ENCODE peak calls at places on chromosomes 3 and 15, in six cellular contexts. G is right lobe of liver, N is neural progenitor cell, V is stomach, D is fibroblast of pulmonary artery, R is HL-60. S is an unnamed sample.

GRCh38 chr3:37712918-37713819 is 148.5 kb upstream of the CTDSPL start:
- DNase-seq in G (no peak), N (peak), V (no peak), D (peak), R (no peak), S (no peak)

GRCh38 chr15:26620528-26620927 is 152.3 kb downstream of the GABRB3 start:
- DNase-seq in G (no peak), N (no peak), V (no peak), D (no peak), R (no peak), S (no peak)

GRCh38 chr3:126763035-126763434 is 59.0 kb downstream of the CHCHD6 start:
- DNase-seq in G (no peak), N (no peak), V (no peak), D (no peak), R (no peak), S (no peak)

GRCh38 chr15:71411538-71412482 is 296.5 kb downstream of the THSD4 start:
- DNase-seq in G (no peak), N (no peak), V (peak), D (peak), R (no peak), S (no peak)

GRCh38 chr3:179196098-179196497 is 47.9 kb downstream of the PIK3CA start:
- DNase-seq in G (no peak), N (no peak), V (no peak), D (peak), R (no peak), S (no peak)

GRCh38 chr15:85603160-85603559 is 191.6 kb downstream of the KLHL25 start:
- DNase-seq in G (no peak), N (no peak), V (no peak), D (no peak), R (no peak), S (no peak)

GRCh38 chr3:194201953-194202666 is 66.2 kb downstream of the HES1 start:
- DNase-seq in G (no peak), N (no peak), V (no peak), D (no peak), R (no peak), S (no peak)

GRCh38 chr3:196608693-196609092 is 30.8 kb upstream of the NRROS start:
- DNase-seq in G (no peak), N (no peak), V (no peak), D (no peak), R (no peak), S (no peak)

GRCh38 chr3:71779674-71780377 is 5.1 kb downstream of the PROK2 start:
- DNase-seq in G (no peak), N (no peak), V (no peak), D (peak), R (peak), S (no peak)

GRCh38 chr3:17645074-17645698 is 97.2 kb downstream of the TBC1D5 start:
- DNase-seq in G (no peak), N (peak), V (no peak), D (peak), R (peak), S (no peak)

GRCh38 chr15:43168192-43169107 is 16.8 kb upstream of the CCNDBP1 start:
- DNase-seq in G (no peak), N (no peak), V (peak), D (peak), R (no peak), S (no peak)

GRCh38 chr3:98730338-98730737 is 32.8 kb upstream of the ST3GAL6 start:
- DNase-seq in G (no peak), N (no peak), V (no peak), D (peak), R (no peak), S (no peak)

GRCh38 chr3:182740710-182741109 is 52.6 kb upstream of the ATP11B start:
- DNase-seq in G (no peak), N (no peak), V (peak), D (no peak), R (no peak), S (no peak)

GRCh38 chr3:128301186-128302023 is 148.1 kb downstream of the EEFSEC start:
- DNase-seq in G (no peak), N (no peak), V (peak), D (no peak), R (no peak), S (no peak)

GRCh38 chr3:143070977-143071551 is 48.5 kb upstream of the CHST2 start:
- DNase-seq in G (no peak), N (no peak), V (no peak), D (peak), R (no peak), S (no peak)

GRCh38 chr3:187708696-187709095 is 6.3 kb upstream of the RTP2 start:
- DNase-seq in G (no peak), N (no peak), V (no peak), D (no peak), R (no peak), S (no peak)

GRCh38 chr3:190596341-190597285 is 82.7 kb downstream of the IL1RAP start:
- DNase-seq in G (no peak), N (peak), V (no peak), D (no peak), R (no peak), S (no peak)

GRCh38 chr3:65144791-65145355 is 457.1 kb upstream of the ADAMTS9 start:
- DNase-seq in G (no peak), N (no peak), V (no peak), D (no peak), R (no peak), S (no peak)

GRCh38 chr15:24919446-24919845 is 35.3 kb upstream of the SNRPN start:
- DNase-seq in G (no peak), N (no peak), V (no peak), D (no peak), R (no peak), S (no peak)

GRCh38 chr15:96330450-96331140 is at the start of gene NR2F2:
- DNase-seq in G (peak), N (peak), V (peak), D (peak), R (peak), S (peak)

GRCh38 chr3:72187131-72187530 is 402.2 kb upstream of the PROK2 start:
- DNase-seq in G (no peak), N (peak), V (no peak), D (no peak), R (peak), S (no peak)

GRCh38 chr3:16187213-16187790 is 12.8 kb downstream of the GALNT15 start:
- DNase-seq in G (no peak), N (no peak), V (no peak), D (no peak), R (no peak), S (no peak)

GRCh38 chr15:38864827-38865604 is 300.4 kb upstream of the RASGRP1 start:
- DNase-seq in G (no peak), N (no peak), V (no peak), D (peak), R (no peak), S (no peak)
- TF ChIP-seq CTCF in G (no peak), N (no peak), V (no peak), D (peak), R (no peak), S (no peak)

GRCh38 chr15:77713281-77713680 is 80.6 kb upstream of the LINGO1 start:
- DNase-seq in G (no peak), N (no peak), V (no peak), D (no peak), R (no peak), S (no peak)

GRCh38 chr15:77710171-77710570 is 77.5 kb upstream of the LINGO1 start:
- DNase-seq in G (no peak), N (peak), V (no peak), D (no peak), R (no peak), S (no peak)

GRCh38 chr15:77712438-77712837 is 79.7 kb upstream of the LINGO1 start:
- DNase-seq in G (no peak), N (no peak), V (no peak), D (no peak), R (no peak), S (no peak)

GRCh38 chr15:77709135-77709886 is 76.6 kb upstream of the LINGO1 start:
- DNase-seq in G (no peak), N (peak), V (no peak), D (peak), R (no peak), S (no peak)

DNA sequence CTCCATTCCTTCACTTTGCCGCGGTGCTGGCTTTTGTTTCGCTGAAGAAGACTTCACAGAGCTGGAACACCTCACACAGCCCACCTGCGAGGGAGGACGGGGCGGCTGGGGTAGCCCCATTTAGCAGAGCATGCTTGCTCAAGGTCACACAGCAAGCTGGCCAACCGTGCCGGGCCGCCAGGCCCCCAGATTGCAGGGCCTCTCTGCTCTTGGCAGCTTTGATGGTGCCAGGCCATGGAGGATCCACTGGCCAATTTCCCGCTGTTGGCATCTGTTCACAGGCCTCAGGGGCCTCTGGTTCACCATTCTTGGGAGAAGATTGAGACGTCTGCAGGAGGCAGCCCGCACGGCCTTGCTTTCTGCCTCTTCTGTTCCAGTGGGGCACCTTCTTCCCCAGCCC is 77.9 kb upstream of the LINGO1 start:
- DNase-seq in G (no peak), N (no peak), V (no peak), D (no peak), R (no peak), S (no peak)
- TF ChIP-seq CTCF in G (no peak), N (no peak), V (no peak), D (no peak), R (no peak), S (no peak)

DNA sequence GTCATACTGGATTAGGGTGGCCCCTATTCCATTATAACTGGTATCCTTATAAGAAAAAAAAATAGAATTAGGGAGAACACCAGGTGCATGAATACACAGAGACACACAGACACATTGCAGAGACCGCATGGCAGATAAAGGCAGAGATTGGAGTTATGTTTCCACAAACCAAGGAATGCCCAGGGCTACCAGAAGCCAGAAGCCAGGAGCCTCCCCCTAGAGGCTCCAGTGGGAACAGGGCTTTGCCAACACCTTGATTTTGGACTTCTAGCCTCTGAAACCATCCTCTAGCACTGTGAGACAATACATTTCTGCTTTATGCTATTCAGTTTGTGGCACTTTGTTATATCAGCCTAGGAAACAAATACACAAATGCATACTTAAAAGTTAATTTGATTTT is 10.4 kb downstream of the GOLM2 start:
- DNase-seq in G (no peak), N (peak), V (no peak), D (no peak), R (no peak), S (no peak)
- TF ChIP-seq CTCF in G (no peak), N (peak), V (no peak), D (peak), R (peak), S (no peak)

DNA sequence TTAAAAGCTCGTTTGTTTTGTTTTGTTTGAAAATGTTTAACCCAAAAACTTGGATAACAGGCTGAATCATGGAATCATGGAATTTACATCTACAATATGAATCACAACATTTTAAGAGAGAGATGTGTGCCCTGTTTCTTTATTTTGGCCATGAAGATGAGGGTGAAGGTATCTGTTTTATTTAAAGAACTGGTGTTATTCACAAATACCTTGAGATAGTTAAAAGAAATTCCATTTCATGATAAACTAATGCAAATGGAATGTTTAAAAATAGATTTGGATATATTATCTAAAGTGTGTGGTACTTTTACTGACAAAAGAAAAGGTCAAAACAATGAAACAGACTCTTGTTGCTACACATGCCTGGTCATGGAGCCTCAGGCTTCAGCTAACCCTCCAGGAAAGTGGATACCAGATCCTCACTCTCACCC is 486.0 kb upstream of the CFAP20DC start:
- DNase-seq in G (no peak), N (no peak), V (no peak), D (peak), R (no peak), S (no peak)
- TF ChIP-seq CTCF in G (no peak), N (no peak), V (no peak), D (no peak), R (no peak), S (no peak)

DNA sequence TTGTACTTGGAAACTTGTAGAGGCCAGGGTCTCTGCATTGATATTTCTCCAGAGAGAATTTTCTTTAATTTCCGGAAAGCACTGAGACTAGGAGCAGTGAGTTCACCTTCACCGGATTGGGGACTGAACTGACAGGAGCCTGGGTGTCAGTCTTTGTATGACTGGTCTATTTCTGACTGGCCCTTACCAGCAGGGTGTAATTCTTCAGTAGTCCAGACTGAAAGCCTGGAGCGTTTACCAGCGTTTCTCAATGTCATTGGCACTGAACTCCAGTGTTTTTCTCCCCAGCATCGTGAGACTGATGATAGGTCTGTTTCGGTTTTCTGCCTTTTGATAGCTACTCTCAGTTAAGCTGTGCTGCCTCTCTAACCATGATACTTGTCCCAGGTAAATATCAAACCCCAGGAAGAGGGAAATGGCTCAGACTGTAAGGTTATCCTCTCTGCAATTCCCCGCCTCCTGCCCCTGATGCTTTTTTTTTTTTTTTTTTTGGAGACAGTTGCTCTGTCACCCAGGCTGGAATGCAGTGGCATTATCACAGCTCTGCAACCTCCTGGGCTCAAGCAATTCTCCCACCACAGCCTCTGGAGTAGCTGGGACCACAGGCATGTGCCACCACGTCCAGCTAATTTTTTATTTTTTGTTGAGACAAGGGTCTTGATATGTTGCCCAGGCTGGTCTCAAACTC is 103.6 kb downstream of the CACNA2D3 start:
- DNase-seq in G (no peak), N (no peak), V (no peak), D (no peak), R (no peak), S (no peak)
- TF ChIP-seq CTCF in G (no peak), N (no peak), V (no peak), D (no peak), R (no peak), S (no peak)

DNA sequence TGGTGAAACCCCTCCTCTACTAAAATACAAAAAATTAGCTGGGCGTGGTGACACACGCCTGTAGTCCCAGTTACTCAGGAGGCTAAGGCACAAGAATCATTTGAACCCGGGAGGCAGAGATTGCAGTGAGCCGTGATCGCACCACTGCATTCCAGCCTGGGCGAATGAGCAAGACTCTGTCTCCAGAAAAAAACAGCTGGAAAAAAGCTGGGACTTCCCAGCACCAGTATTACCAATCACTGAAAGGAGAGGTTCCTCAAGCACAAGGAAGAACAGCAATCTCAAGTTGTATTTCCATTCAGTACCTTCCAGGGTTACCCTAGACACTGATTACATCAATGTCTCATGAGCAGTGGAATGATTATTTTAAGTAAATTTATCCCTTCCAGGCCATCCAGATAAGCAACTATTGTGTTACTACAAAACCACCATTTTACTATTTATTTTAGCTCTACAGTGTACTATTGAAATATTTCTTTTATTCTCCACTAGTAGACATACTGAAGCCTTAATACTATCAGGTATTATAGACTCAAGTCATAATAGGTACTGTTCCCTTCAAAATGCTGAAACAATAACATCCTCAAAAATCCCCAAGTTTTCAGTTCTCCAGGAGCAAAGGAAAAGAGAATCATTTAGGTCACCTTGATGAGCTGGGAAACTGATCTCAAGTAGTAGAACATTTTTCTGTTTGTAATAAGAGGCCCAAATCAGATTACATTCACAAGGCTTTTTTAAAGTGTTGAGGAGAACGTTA is 54.8 kb upstream of the VGLL4 start:
- DNase-seq in G (no peak), N (no peak), V (no peak), D (peak), R (no peak), S (no peak)
- TF ChIP-seq CTCF in G (no peak), N (no peak), V (no peak), D (no peak), R (no peak), S (no peak)

GRCh38 chr3:161925749-161926360 is 429.2 kb downstream of the OTOL1 start:
- DNase-seq in G (no peak), N (no peak), V (no peak), D (no peak), R (no peak), S (no peak)
- TF ChIP-seq CTCF in G (no peak), N (peak), V (no peak), D (peak), R (no peak), S (no peak)

DNA sequence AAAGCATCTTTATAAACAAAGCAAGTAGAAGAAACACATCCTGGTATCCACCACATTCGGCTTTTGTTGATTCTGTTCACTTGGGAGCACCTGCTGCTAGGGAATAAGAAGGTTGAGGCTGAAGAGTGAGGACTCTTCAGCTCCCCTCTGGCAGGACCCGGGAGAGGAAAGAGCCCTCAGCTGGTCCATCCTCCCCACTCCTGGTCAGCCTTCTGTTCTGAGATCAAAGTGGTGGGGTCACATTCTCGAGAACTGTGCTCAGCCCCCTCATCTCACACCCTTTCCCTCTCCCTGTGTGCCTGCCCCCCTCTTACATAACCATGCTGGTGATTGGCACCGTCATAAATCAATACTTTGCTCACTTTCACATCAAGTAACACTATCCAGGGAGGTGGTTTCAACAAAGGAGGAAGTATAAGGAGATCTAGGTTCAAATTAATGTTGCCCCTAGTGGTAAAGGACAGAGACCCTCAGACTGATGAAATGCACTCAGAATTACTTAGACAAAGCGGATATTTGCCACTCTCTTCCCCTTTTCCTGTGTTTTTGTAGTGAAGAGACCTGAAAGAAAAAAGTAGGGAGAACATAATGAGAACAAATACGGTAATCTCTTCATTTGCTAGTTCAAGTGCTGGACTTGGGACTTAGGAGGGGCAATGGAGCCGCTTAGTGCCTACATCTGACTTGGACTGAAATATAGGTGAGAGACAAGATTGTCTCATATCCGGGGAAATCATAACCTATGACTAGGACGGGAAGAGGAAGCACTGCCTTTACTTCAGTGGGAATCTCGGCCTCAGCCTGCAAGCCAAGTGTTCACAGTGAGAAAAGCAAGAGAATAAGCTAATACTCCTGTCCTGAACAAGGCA is at the start of gene NR1I2:
- DNase-seq in G (peak), N (no peak), V (no peak), D (no peak), R (no peak), S (no peak)
- TF ChIP-seq CTCF in G (peak), N (peak), V (no peak), D (no peak), R (no peak), S (no peak)

DNA sequence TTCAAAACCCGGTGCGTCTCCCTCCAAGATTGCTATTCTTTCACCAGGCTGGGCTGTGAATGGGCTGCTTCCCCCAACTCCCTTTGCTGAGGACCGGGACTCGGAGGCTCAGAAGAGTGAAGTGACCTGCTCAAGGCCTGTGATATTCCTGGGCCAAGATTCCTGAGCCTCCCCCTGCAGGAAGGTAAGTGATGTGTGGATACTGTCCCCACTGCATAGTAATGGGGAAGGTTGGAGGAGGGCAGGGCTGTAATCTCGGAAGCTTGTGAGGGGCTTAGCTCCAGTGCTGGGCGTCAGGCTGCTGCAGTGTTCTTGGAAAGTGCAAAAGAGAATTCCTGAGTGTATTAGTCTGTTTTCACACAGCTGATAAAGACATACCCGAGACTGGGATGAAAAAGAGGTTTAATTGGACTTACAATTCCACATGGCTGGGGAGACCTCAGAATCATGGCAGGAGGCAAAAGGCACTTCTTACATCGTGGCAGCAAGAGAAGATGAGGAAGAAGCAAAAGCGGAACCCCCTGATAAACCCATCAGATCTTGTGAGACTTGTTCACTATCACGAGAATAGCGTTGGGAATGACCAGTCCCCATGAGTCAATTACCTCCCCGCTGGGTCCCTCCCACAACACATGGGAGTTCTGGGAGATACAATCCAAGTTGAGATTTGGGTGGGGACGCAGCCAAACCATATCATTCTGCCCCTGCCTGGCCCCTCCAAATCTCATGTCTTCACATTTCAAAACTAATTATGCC is 67.6 kb downstream of the EFCAB12 start:
- DNase-seq in G (no peak), N (peak), V (no peak), D (peak), R (no peak), S (no peak)
- TF ChIP-seq CTCF in G (no peak), N (no peak), V (no peak), D (no peak), R (no peak), S (no peak)

S was measured in mesothelial cell of epicardium.